ENCODE peak calls at places on chromosomes 6 and 20, in five cellular contexts. B is neuronal stem cell, X is mesendoderm, O is H1, T is IMR-90. L is an unnamed sample.

GRCh38 chr6:143569035-143569434 is 57.5 kb upstream of the FUCA2 start:
- DNase-seq in B (no peak), X (no peak), O (no peak), T (peak; percentile 53), L (peak; percentile 3)

GRCh38 chr6:129621252-129621651 is 88.7 kb downstream of the ARHGAP18 start:
- DNase-seq in B (no peak), X (peak; percentile 67), O (peak; percentile 52), T (no peak), L (peak; percentile 20)

GRCh38 chr6:149727793-149728498 is 10.0 kb upstream of the LATS1 start:
- DNase-seq in B (no peak), X (no peak), O (no peak), T (no peak), L (no peak)

GRCh38 chr20:672975-673604 is 2.5 kb downstream of the SCRT2 start:
- DNase-seq in B (no peak), X (peak; percentile 60), O (peak; percentile 60), T (no peak), L (no peak)

GRCh38 chr6:166958926-166959861 is 2.8 kb upstream of the RNASET2 start:
- DNase-seq in B (no peak), X (peak; percentile 14), O (no peak), T (no peak), L (peak; percentile 52)

GRCh38 chr6:136964368-136964767 is 42.3 kb downstream of the SLC35D3 start:
- DNase-seq in B (no peak), X (no peak), O (no peak), T (no peak), L (no peak)

GRCh38 chr6:26366504-26366903 is 1.5 kb downstream of the BTN3A2 start:
- DNase-seq in B (no peak), X (no peak), O (no peak), T (no peak), L (no peak)

GRCh38 chr6:17493286-17493685 is 99.9 kb downstream of the CAP2 start:
- DNase-seq in B (no peak), X (no peak), O (no peak), T (peak; percentile 85), L (peak; percentile 68)

GRCh38 chr6:101597711-101598110 is 204.2 kb downstream of the GRIK2 start:
- DNase-seq in B (no peak), X (peak; percentile 37), O (no peak), T (peak; percentile 94), L (peak; percentile 54)

GRCh38 chr6:80186082-80186481 is 79.6 kb downstream of the BCKDHB start:
- DNase-seq in B (no peak), X (no peak), O (no peak), T (no peak), L (no peak)

GRCh38 chr6:148700713-148701392 is 46.0 kb upstream of the UST start:
- DNase-seq in B (peak; percentile 5), X (peak; percentile 25), O (no peak), T (peak; percentile 49), L (peak; percentile 76)

GRCh38 chr20:42974347-42974746 is 215.4 kb downstream of the PTPRT start:
- DNase-seq in B (no peak), X (no peak), O (no peak), T (no peak), L (no peak)

GRCh38 chr6:163992701-163993100 is 578.2 kb downstream of the QKI start:
- DNase-seq in B (no peak), X (no peak), O (no peak), T (no peak), L (no peak)

GRCh38 chr20:63497946-63498935 is 642 bp downstream of the EEF1A2 start:
- DNase-seq in B (no peak), X (peak; percentile 64), O (peak; percentile 72), T (peak; percentile 36), L (peak; percentile 65)

DNA sequence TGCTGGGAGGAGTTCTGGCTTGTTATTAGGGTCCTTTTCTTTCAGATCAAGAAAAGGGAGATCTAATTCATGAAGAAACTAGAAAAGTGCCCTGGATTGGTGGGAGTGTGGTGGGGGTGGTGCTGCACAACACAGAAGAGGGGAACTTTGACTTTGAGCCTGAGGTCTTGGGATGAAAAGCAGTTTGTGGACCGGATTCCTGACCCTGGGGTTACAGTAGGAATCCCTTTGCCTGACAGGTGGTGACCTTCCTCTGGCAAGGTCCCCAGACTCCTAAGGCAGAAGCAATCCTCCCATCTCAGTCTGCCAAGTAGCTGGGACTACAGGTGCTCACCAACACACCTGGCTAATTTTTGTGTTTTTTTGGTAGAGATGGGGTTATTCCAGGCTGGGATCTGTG is 45.3 kb upstream of the IER3 start:
- DNase-seq in B (no peak), X (no peak), O (no peak), T (no peak), L (no peak)
- H2AK5ac ChIP-seq in B (no peak overlapping the region), X (no peak overlapping the region), O (no peak overlapping the region), T (no peak overlapping the region), L (peak overlapping the region; percentile 97)

DNA sequence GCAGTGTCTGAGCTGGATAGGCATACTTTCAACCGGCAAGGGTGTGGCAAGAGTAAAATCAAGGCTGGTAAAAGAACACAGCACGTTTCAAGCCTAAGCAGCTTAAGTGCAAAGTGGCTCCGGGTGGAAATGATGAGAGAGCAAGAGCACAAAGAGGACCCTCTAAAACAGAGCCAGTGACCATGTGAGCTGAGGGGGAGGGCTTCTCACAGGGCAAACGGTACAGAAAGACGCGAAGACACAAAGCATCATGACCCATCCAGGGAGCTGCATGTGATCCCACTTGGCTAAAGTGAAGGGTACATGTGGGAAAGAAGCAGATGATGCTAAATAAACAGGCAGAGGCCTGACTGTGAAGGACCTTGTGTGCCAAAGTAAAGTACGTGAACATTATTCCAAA is 25.7 kb downstream of the FKBP5 start:
- DNase-seq in B (peak; percentile 36), X (peak; percentile 28), O (no peak), T (peak; percentile 19), L (peak; percentile 61)
- H3K4me3 ChIP-seq in B (peak overlapping the region; percentile 5), X (no peak overlapping the region), O (no peak overlapping the region), T (no peak overlapping the region), L (no peak overlapping the region)

GRCh38 chr6:35495258-35496035 is 1.4 kb downstream of the TEAD3 start:
- DNase-seq in B (no peak), X (no peak), O (no peak), T (peak; percentile 38), L (peak; percentile 78)

GRCh38 chr6:35496036-35496850 is 636 bp downstream of the TEAD3 start:
- DNase-seq in B (peak; percentile 59), X (peak; percentile 58), O (no peak), T (no peak), L (no peak)

GRCh38 chr6:35493307-35493983 is 3.4 kb downstream of the TEAD3 start:
- DNase-seq in B (no peak), X (no peak), O (no peak), T (no peak), L (no peak)

GRCh38 chr6:35492664-35493284 is 4.1 kb downstream of the TEAD3 start:
- DNase-seq in B (no peak), X (no peak), O (no peak), T (no peak), L (no peak)

GRCh38 chr6:35494161-35494563 is 2.7 kb downstream of the TEAD3 start:
- DNase-seq in B (no peak), X (no peak), O (no peak), T (peak; percentile 44), L (peak; percentile 52)
- H2AK5ac ChIP-seq in B (peak overlapping the region; percentile 83), X (no peak overlapping the region), O (no peak overlapping the region), T (peak overlapping the region; percentile 89), L (peak overlapping the region; percentile 14)

DNA sequence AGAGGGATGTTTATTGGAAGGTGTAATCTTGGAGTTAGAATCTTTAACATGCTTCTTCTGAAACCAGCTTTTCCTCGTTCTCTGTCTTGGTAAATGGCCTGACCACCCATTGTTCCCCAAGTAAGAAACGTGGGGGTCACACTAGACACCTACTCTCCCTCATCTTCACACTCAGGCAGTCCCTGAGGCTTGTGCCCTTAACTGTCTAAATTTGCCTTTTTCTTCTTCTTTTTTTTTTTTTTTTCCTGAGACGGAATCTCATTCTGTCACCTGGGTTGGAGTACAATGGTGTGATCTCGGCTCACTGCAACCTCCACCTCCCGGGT is 16.2 kb upstream of the ARFGEF2 start:
- DNase-seq in B (no peak), X (no peak), O (no peak), T (no peak), L (no peak)
- H3K4me3 ChIP-seq in B (no peak overlapping the region), X (no peak overlapping the region), O (no peak overlapping the region), T (no peak overlapping the region), L (no peak overlapping the region)

GRCh38 chr6:43367245-43367984 is 2.0 kb downstream of the ZNF318 start:
- DNase-seq in B (no peak), X (no peak), O (no peak), T (peak; percentile 2), L (no peak)

GRCh38 chr6:43368517-43369160 is 808 bp downstream of the ZNF318 start:
- DNase-seq in B (peak; percentile 62), X (peak; percentile 74), O (peak; percentile 65), T (peak; percentile 37), L (peak; percentile 74)

GRCh38 chr6:43373252-43373875 is 3.9 kb upstream of the ZNF318 start:
- DNase-seq in B (no peak), X (no peak), O (no peak), T (no peak), L (no peak)

DNA sequence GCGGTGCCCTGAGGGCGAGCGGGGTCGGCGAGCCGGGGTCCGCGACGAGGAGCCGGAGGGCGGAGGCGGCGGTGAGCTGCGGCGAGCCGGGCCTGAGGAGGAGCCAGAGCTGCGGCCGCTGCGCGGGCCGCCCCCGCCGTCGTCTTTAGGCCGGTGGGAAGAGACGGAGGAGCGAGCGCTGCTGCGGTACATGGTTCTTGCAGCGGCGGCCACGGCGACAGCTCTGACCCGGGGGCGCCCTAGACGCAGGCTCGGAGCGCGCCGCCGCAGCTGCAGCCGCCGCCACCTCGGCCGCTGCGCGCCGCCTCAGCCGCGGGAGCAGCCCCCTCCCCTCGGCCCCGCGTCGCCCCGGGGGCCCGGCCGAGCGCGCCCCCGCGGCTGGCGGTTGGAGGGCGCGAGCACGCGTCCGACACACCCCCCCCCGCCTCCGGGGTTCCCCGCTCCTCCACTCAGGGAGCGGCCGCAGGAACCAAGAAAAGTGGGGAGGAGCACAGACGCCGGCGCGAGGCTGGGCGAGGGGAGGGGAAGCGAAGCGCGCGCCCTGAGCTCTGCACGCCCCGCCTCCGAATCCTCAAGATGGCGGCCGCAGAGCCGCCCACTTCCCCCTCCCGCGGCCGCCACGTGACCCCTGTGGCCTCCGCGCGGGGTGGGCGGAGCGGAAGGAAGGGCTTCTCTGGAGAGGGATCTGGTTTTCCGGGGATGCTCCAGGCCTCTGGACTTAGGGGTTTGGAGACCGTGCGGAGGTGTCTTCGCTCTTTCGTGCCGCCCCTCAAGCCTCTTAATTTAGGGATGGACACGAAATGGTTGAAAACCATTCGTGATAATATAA is at the start of gene ZNF318:
- DNase-seq in B (peak; percentile 98), X (peak; percentile 99), O (peak; percentile 92), T (peak; percentile 96), L (peak; percentile 98)
- H2AK5ac ChIP-seq in B (no peak within 1 kb of the TSS), X (no peak within 1 kb of the TSS), O (no peak within 1 kb of the TSS), T (peak within 1 kb of the TSS; percentile 88), L (peak within 1 kb of the TSS; percentile 82)

DNA sequence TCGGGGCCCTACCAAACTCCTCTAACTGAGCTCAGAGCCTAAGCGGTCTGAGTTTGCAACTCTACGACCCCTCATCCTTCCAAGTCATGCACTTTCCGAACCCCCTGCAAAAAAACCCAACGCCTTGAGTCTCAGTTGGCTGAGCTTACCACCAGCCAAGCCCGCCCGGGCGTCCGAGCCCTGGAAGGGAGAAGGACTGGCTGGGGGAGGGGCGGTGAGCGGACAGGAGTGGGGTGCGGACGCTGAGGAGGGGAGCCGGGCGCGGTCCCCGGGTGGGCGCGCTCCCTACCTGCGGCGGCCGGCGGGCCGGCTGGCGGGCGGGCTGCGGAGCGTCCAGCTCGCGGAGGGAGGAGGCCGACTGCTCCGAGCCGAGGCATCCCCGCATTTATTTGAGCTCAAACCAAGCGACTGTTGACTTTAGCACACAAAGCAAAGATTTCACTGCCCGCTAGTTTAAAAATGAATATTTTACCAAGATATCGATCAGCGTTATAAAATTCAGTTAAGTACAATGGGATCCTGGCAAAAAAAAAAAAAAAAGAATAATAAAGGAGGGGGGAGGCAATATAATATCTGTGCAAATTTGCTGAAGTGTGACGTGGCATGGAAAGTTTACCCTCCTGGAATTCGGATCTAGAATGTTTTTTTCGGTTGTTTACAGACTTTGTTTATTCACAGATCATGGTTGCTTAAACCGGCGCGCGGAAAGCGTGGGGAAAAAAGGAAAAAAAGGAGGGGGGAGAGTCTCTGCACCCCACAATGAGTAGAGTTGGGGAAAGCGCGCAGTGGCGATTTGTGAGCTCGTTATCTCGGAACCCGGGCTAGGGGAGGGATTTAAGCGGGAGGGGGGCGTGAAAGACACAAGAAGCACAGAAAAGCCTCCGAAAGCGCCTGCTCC is 5.9 kb downstream of the FOXA2 start:
- DNase-seq in B (no peak), X (peak; percentile 42), O (peak; percentile 66), T (no peak), L (no peak)
- H3K4me3 ChIP-seq in B (no peak overlapping the region), X (no peak overlapping the region), O (no peak overlapping the region), T (no peak overlapping the region), L (peak overlapping the region; percentile 73)

L was measured in mesenchymal stem cell.